ENCODE peak calls at places on chromosomes 12 and 14, in four cellular contexts. U, R, H and Z are unnamed samples.

GRCh38 chr14:31229638-31230229 is 22.1 kb upstream of the HECTD1 start:
- DNase-seq in U (peak), R (peak), H (peak), Z (no peak)

GRCh38 chr12:50246873-50247612 is 36.3 kb downstream of the LIMA1 start:
- DNase-seq in U (peak), R (peak), H (peak), Z (no peak)

GRCh38 chr14:101854366-101854765 is 92.9 kb downstream of the PPP2R5C start:
- DNase-seq in U (no peak), R (no peak), H (no peak), Z (no peak)

GRCh38 chr12:24111101-24111500 is 161.6 kb upstream of the SOX5 start:
- DNase-seq in U (no peak), R (no peak), H (no peak), Z (no peak)

GRCh38 chr12:8953773-8954402 is 4.4 kb upstream of the M6PR start:
- DNase-seq in U (no peak), R (no peak), H (no peak), Z (no peak)

GRCh38 chr12:66725031-66725430 is 46.2 kb upstream of the GRIP1 start:
- DNase-seq in U (no peak), R (no peak), H (no peak), Z (no peak)

GRCh38 chr14:90573385-90574105 is 176.7 kb downstream of the CALM1 start:
- DNase-seq in U (no peak), R (no peak), H (no peak), Z (no peak)

GRCh38 chr14:104889374-104889755 is 24.3 kb downstream of the CEP170B start:
- DNase-seq in U (no peak), R (no peak), H (no peak), Z (no peak)

GRCh38 chr12:88432536-88433462 is 147.5 kb downstream of the KITLG start:
- DNase-seq in U (no peak), R (peak), H (no peak), Z (no peak)

GRCh38 chr12:123266679-123267277 is 4.9 kb downstream of the CDK2AP1 start:
- DNase-seq in U (no peak), R (no peak), H (no peak), Z (no peak)

GRCh38 chr12:131190965-131191364 is 237.3 kb downstream of the ADGRD1 start:
- DNase-seq in U (no peak), R (no peak), H (no peak), Z (no peak)
- TF ChIP-seq CTCF in U (no peak), R (no peak), H (no peak), Z (no peak)

GRCh38 chr14:99224116-99224910 is 47.7 kb downstream of the BCL11B start:
- DNase-seq in U (no peak), R (no peak), H (no peak), Z (no peak)
- TF ChIP-seq CTCF in U (no peak), R (no peak), H (no peak), Z (no peak)

GRCh38 chr12:109811624-109811995 is 21.6 kb downstream of the TRPV4 start:
- DNase-seq in U (no peak), R (no peak), H (no peak), Z (no peak)
- TF ChIP-seq CTCF in U (peak), R (peak), H (no peak), Z (no peak)

DNA sequence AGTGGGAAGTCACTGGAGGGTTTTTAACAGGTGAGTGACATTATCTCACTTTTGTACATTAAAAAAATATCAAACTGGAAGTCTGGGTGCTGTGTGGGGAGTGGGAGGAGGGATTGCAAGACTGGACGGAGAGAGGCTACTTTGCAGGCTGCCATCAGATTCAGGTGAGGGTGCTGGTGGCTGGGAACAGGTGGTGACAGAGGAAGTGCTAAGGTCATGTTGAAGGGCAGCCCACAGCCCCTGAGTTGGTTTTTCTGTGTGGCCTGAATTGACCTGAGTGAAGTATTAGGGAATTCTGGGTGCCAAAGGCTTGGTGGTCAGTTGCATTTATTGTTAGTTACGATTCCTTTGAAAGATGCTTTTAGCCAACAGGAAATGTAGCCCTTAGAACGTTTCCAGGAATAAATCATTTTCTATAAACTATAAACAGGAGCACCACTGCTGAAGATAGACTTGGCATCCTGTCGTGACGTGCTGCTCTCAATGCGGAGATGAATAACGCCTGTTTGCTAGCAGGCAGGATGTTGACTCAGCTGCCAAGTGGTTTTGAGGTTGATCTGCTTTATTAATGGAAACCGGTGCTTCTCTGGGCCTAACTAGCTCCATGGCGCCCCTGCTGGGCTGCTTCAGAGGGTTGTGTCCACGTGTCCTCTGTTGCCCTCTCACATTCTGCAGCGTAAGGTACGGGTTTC is 707.5 kb upstream of the TMEM132C start:
- DNase-seq in U (no peak), R (peak), H (no peak), Z (no peak)
- TF ChIP-seq CTCF in U (no peak), R (peak), H (no peak), Z (no peak)